ENCODE peak calls at places on chromosome 15, in four cellular contexts. D is ovary, G is NCI-H1436, O is iPS DF 19.7. L is an unnamed sample.

GRCh38 chr15:72936237-72936636 is 116.0 kb upstream of the NEO1 start:
- DNase-seq in D (no peak), G (no peak), O (no peak), L (no peak)

GRCh38 chr15:28895146-28895545 is 9.4 kb downstream of the APBA2 start:
- DNase-seq in D (no peak), G (no peak), O (no peak), L (no peak)

GRCh38 chr15:83565553-83566159 is 88.3 kb upstream of the ADAMTSL3 start:
- DNase-seq in D (no peak), G (no peak), O (no peak), L (peak)

GRCh38 chr15:68652141-68652540 is 73.3 kb downstream of the CORO2B start:
- DNase-seq in D (peak), G (no peak), O (no peak), L (no peak)

GRCh38 chr15:55183679-55184078 is 13.1 kb downstream of the RSL24D1 start:
- DNase-seq in D (no peak), G (no peak), O (no peak), L (no peak)

GRCh38 chr15:63857459-63857856 is 23.7 kb upstream of the HERC1 start:
- DNase-seq in D (no peak), G (no peak), O (no peak), L (no peak)

GRCh38 chr15:72751751-72752455 is 31.7 kb downstream of the ADPGK start:
- DNase-seq in D (no peak), G (no peak), O (no peak), L (peak)

GRCh38 chr15:35705030-35705884 is 159.3 kb upstream of the DPH6 start:
- DNase-seq in D (no peak), G (no peak), O (no peak), L (no peak)

GRCh38 chr15:89772933-89773583 is 3.1 kb upstream of the MESP2 start:
- DNase-seq in D (no peak), G (no peak), O (no peak), L (peak)

GRCh38 chr15:44537728-44538240 is 837 bp downstream of the EIF3J start:
- DNase-seq in D (no peak), G (no peak), O (no peak), L (peak)

GRCh38 chr15:90449206-90449735 is 61.2 kb downstream of the IQGAP1 start:
- DNase-seq in D (no peak), G (no peak), O (no peak), L (no peak)

GRCh38 chr15:72818632-72819031 is 35.1 kb upstream of the ADPGK start:
- DNase-seq in D (no peak), G (no peak), O (no peak), L (no peak)

GRCh38 chr15:68277131-68277604 is 377 bp upstream of the FEM1B start:
- DNase-seq in D (no peak), G (no peak), O (no peak), L (peak)

L was measured in fibroblast of the aortic adventitia.